ENCODE peak calls at places on chromosomes 16 and 17, in four cellular contexts. H is IMR-90, V is HCT116, L is kidney. T is an unnamed sample.

GRCh38 chr17:29124135-29124930 is 55.9 kb downstream of the MYO18A start:
- DNase-seq in H (peak), V (no peak), L (no peak), T (peak)

GRCh38 chr17:44990994-44991393 is 22.9 kb upstream of the C1QL1 start:
- DNase-seq in H (no peak), V (no peak), L (no peak), T (no peak)

GRCh38 chr16:15874745-15875314 is 13.6 kb downstream of the CEP20 start:
- DNase-seq in H (peak), V (peak), L (no peak), T (no peak)

GRCh38 chr17:67328026-67328425 is 38.4 kb downstream of the PSMD12 start:
- DNase-seq in H (no peak), V (no peak), L (no peak), T (no peak)

GRCh38 chr17:77556408-77557068 is 402.0 kb upstream of the TNRC6C start:
- DNase-seq in H (no peak), V (no peak), L (peak), T (no peak)

GRCh38 chr17:44610871-44611270 is 45.4 kb upstream of the MEIOC start:
- DNase-seq in H (no peak), V (no peak), L (peak), T (no peak)

GRCh38 chr17:29193146-29193545 is 12.9 kb upstream of the MYO18A start:
- DNase-seq in H (no peak), V (no peak), L (no peak), T (no peak)

GRCh38 chr16:2086136-2086742 is 38.5 kb downstream of the TSC2 start:
- DNase-seq in H (no peak), V (no peak), L (no peak), T (no peak)

DNA sequence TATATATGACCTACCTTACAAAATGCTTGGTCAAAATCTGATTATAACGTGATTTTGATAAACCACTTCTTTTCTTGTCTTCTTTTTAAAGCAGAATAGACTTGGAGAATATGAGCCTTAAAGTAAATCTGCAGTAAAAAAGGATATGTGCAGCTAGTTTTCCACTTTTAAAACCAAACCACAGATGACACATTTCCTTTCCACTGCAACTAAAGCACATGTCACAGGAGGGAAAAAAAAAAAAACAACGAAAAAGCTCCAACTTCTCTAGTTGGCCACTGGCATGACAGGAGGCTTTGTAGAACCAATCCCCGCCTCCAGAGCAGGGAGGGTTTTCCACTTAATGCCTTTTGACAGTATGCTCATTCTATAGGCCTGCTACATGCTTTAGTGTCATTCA is at the start of gene EVI2A:
- DNase-seq in H (peak), V (no peak), L (no peak), T (peak)
- H3K4me3 ChIP-seq in H (no peak), V (no peak), L (peak), T (peak)

DNA sequence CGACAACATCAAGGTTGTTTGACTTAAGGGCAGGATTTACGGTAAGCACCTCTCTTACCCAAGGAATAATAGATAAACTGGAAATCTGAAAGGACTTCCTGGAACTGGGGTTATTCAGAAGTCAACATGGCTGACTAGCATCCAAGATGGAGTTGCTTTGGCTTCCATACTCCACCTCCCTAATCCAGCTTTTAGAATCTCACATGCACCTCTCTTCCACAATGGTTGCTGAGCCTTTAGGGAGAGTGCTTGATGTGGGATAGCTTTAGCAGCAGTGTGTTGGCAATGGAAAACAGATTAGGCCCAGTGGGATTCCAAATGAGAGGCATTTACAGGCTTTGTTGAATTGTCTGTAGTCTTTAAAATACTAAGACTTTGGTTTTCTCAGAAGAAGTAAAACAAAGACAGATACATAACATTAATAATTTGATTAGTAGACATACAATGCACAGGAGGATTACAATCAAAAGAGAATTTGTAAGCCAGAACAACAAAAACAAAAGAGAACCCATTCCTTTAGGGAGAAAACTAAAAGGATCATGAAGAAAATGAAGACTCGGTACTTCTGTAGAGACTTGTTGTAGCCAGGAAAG is 222.0 kb downstream of the HS3ST3B1 start:
- DNase-seq in H (no peak), V (no peak), L (no peak), T (no peak)
- H3K9ac ChIP-seq in H (no peak), V (no peak), L (no peak), T (no peak)

DNA sequence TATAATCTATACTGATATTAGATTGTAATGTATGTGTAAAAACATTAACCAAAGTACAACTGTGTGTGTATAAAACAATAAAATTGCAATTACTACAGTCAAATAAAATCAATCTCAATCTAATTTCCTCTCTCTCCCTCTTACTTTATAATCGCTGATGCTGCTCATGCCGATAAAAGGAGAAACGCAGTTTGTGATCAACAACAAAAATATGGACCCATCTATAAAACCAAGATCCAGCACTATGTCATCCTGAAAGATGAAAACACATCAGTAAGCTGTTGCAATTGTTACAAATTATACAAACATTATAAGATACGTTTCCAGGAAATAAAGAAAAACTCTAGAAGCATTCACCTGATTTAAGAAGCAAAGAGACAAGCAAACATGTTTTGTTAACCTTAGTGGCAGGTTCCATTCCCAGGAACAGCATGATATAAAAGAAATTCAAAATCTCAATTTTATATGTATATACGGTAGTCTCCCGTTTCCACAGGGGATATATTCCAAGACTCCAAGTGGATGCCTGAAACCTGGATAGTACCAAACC is 33.6 kb upstream of the ABCA6 start:
- DNase-seq in H (no peak), V (no peak), L (no peak), T (no peak)
- H3K4me3 ChIP-seq in H (no peak), V (no peak), L (no peak), T (no peak)

GRCh38 chr16:49491736-49492089 is 118.1 kb downstream of the C16orf78 start:
- DNase-seq in H (no peak), V (peak), L (no peak), T (peak)
- H3K9ac ChIP-seq in H (no peak), V (peak), L (peak), T (peak)

GRCh38 chr16:21283521-21284289 is 5.6 kb upstream of the CRYM start:
- DNase-seq in H (peak), V (no peak), L (no peak), T (no peak)

GRCh38 chr16:21279501-21279900 is 1.4 kb upstream of the CRYM start:
- DNase-seq in H (no peak), V (no peak), L (no peak), T (no peak)

GRCh38 chr16:21281698-21282389 is 3.8 kb upstream of the CRYM start:
- DNase-seq in H (no peak), V (no peak), L (no peak), T (no peak)

DNA sequence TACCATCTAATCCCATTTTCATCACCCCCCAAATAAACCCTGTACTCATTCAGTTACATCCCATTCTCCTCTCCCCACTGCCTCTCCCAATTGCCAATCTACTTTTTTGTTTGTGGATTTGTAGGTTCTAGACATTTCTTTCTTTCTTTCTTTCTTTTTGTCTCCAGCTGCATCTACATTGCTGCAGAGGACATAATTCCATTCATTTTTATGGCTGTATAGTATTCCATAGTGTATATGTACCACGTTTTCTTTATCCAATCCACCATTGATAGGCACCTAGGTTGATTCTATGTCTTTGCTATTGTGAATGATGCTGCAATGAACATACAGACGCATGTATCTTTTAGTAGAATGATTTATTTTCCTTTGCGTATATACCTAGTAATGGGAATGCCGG is 6.3 kb upstream of the CRYM start:
- DNase-seq in H (no peak), V (no peak), L (no peak), T (no peak)
- H3K4me3 ChIP-seq in H (no peak), V (peak), L (peak), T (no peak)

GRCh38 chr17:50781167-50781566 is 13.8 kb upstream of the ANKRD40CL start:
- DNase-seq in H (no peak), V (no peak), L (no peak), T (no peak)
- H3K9ac ChIP-seq in H (no peak), V (no peak), L (no peak), T (no peak)

DNA sequence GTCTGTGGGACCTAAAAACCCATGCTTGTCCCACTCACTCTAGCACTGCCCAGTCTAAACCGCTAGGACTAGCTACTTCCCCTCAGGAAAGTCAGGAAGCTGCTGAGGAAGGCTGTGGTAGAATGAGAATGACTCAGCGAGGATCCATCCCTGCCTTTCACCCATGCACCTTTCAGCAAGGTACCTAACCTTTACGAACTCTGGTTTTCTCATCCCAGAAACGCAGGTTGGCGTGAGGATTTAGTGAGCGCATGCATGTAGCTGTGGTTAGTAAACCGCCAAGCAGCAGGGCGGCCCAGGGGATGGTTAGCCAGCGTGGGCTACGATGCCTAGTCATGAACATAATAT is 26.3 kb upstream of the RFFL start:
- DNase-seq in H (peak), V (no peak), L (no peak), T (no peak)
- H3K4me3 ChIP-seq in H (no peak), V (peak), L (peak), T (peak)

DNA sequence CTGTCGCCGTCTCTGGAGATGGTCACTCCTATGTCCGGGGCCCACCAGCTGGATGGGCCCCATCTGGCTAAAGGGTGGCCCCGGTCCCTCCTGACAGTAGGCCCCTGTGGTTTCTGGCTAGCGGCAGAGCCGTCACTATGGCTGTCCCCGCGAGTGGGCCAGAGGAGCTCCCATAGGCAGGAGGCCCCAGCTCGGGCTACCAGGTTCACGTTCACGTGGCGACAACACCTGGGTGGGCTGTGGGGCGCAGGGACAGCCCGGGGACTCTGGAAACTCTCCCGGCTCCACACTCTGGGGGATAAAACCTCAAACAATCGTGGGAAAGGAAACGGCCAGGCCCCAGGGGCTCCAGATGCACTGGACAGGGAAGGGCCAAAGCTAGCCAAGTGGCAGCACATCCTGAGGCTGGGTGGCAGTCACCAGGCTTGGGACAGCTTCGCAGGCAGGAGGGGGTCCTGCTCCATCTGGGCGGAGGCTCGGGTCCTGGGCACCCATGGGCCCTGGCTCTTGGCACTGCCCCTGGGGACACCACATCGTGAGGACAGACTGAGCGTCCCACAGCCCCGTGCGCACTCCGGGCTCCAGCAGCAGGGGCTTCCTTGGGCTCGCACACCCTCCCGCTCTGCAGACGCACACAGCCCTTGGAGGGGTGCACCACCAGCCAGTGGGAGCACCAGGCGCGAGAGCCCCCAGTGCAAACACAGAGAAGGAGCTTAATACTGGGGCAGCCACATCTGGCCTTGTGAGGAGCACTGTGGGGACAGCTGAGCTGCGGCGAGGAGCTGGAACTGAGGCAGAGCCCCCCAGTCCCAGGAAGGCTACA is 4.5 kb downstream of the RNF166 start:
- DNase-seq in H (no peak), V (no peak), L (no peak), T (no peak)
- H3K9ac ChIP-seq in H (no peak), V (no peak), L (no peak), T (peak)